ENCODE peak calls at places on chromosomes 12 and 14, in eight cellular contexts. U is pulmonary artery endothelial cell, L is glutamatergic neuron, H is astrocyte of the spinal cord, K is NCI-H2029, W is NCI-H69, C is NCI-H774, J is fibroblast of lung. R is an unnamed sample.

GRCh38 chr14:93752980-93753561 is 35.2 kb downstream of the PRIMA1 start:
- DNase-seq in W (no peak), L (no peak), C (no peak), K (no peak), J (no peak), H (no peak), U (no peak), R (no peak)

GRCh38 chr14:80621701-80622100 is 319.8 kb downstream of the CEP128 start:
- DNase-seq in H (peak), L (no peak), U (peak), W (no peak), K (no peak), J (peak), C (no peak), R (peak)

GRCh38 chr12:108573310-108573709 is 10.9 kb downstream of the ISCU start:
- DNase-seq in L (no peak), K (no peak), C (no peak), H (no peak), J (no peak), U (no peak), W (no peak), R (peak)

GRCh38 chr14:100849432-100849831 is 23.5 kb downstream of the MEG3 start:
- DNase-seq in U (no peak), J (peak), C (no peak), L (no peak), W (peak), K (no peak), H (no peak), R (peak)

GRCh38 chr14:50944647-50945413 is 547 bp upstream of the PYGL start:
- DNase-seq in H (peak), C (peak), L (no peak), W (peak), J (peak), U (no peak), K (peak), R (peak)

GRCh38 chr12:29882771-29883315 is 99.1 kb upstream of the TMTC1 start:
- DNase-seq in W (peak), H (no peak), U (no peak), C (no peak), J (no peak), L (no peak), K (no peak), R (no peak)

GRCh38 chr12:116299064-116299463 is 21.6 kb upstream of the MED13L start:
- DNase-seq in C (peak), H (no peak), W (peak), J (no peak), K (peak), L (no peak), U (no peak), R (no peak)

GRCh38 chr12:3961573-3961972 is 88.4 kb upstream of the PARP11 start:
- DNase-seq in C (no peak), L (no peak), K (no peak), H (no peak), J (no peak), U (no peak), W (no peak), R (no peak)